ENCODE peak calls at places on chromosome X, in eight cellular contexts. U, R, N, H, Q, C, O and J are unnamed samples.

GRCh38 chrX:2823795-2824386 is 4.8 kb upstream of the GYG2 start:
- DNase-seq in N (no peak), H (no peak), Q (no peak), R (no peak), U (no peak), O (no peak), C (no peak), J (no peak)

GRCh38 chrX:15143050-15143824 is 126.6 kb downstream of the ASB9 start:
- DNase-seq in R (no peak), H (peak), O (peak), Q (peak), C (peak), N (peak), U (peak), J (peak)

GRCh38 chrX:31449975-31450374 is 378.1 kb upstream of the FTHL17 start:
- DNase-seq in Q (no peak), R (no peak), U (no peak), H (no peak), N (no peak), C (peak), O (peak), J (no peak)

GRCh38 chrX:17703201-17703600 is 34.1 kb upstream of the SCML1 start:
- DNase-seq in O (no peak), C (no peak), R (no peak), U (no peak), N (no peak), Q (no peak), H (no peak), J (no peak)

GRCh38 chrX:119605398-119605738 is 856 bp downstream of the NKRF start:
- DNase-seq in C (no peak), Q (no peak), H (peak), U (no peak), N (peak), R (no peak), O (peak), J (peak)

GRCh38 chrX:17456526-17456925 is 81.5 kb downstream of the NHS start:
- DNase-seq in N (no peak), H (peak), Q (no peak), O (no peak), U (no peak), R (peak), C (no peak), J (no peak)

GRCh38 chrX:54473993-54474859 is 21.8 kb downstream of the FGD1 start:
- DNase-seq in U (no peak), O (no peak), C (no peak), H (no peak), R (no peak), Q (peak), N (no peak), J (no peak)

GRCh38 chrX:107687445-107687844 is 59.1 kb downstream of the PRPS1 start:
- DNase-seq in N (no peak), U (no peak), H (no peak), C (no peak), Q (no peak), R (no peak), O (no peak), J (no peak)

GRCh38 chrX:152813211-152813610 is 17.3 kb downstream of the CETN2 start:
- DNase-seq in C (no peak), H (no peak), Q (no peak), N (no peak), U (no peak), R (no peak), O (peak), J (no peak)

GRCh38 chrX:13077168-13077567 is 32.7 kb upstream of the FAM9C start:
- DNase-seq in U (no peak), N (no peak), C (peak), O (peak), Q (no peak), H (no peak), R (no peak), J (no peak)

GRCh38 chrX:39883664-39884063 is 214.1 kb downstream of the BCOR start:
- DNase-seq in C (no peak), O (no peak), U (no peak), Q (no peak), N (no peak), R (no peak), H (no peak), J (no peak)

GRCh38 chrX:139429913-139430312 is 100.6 kb upstream of the F9 start:
- DNase-seq in O (no peak), R (no peak), H (no peak), U (no peak), C (peak), N (no peak), Q (peak), J (no peak)

GRCh38 chrX:150575415-150575814 is 7.0 kb downstream of the MTM1 start:
- DNase-seq in C (peak), O (peak), N (no peak), Q (no peak), H (no peak), R (no peak), U (no peak), J (no peak)

GRCh38 chrX:56733459-56734046 is 4.5 kb downstream of the NBDY start:
- DNase-seq in Q (peak), O (peak), N (peak), R (peak), U (peak), H (peak), C (peak), J (no peak)

GRCh38 chrX:150012647-150013046 is 74.4 kb upstream of the EOLA2 start:
- DNase-seq in R (no peak), C (peak), H (no peak), N (no peak), U (no peak), Q (no peak), O (peak), J (no peak)

GRCh38 chrX:153411255-153411987 is at the start of gene ZFP92:
- DNase-seq in R (no peak), O (peak), N (peak), Q (no peak), U (no peak), H (no peak), C (no peak), J (no peak)

GRCh38 chrX:129979207-129979920 is 3.1 kb upstream of the BCORL1 start:
- DNase-seq in N (no peak), R (no peak), C (no peak), H (peak), O (no peak), Q (no peak), U (no peak), J (no peak)

GRCh38 chrX:40086569-40087335 is 11.0 kb downstream of the BCOR start:
- DNase-seq in C (no peak), N (no peak), O (no peak), R (peak), Q (no peak), U (no peak), H (peak), J (no peak)

GRCh38 chrX:86047174-86047991 is at the start of gene CHM:
- DNase-seq in H (peak), N (peak), R (no peak), C (peak), O (peak), Q (peak), U (peak), J (no peak)

GRCh38 chrX:70508296-70508911 is 63.8 kb downstream of the DLG3 start:
- DNase-seq in O (peak), N (no peak), U (peak), C (peak), H (no peak), Q (no peak), R (no peak), J (no peak)

GRCh38 chrX:120690941-120691340 is 61.1 kb upstream of the C1GALT1C1 start:
- DNase-seq in U (no peak), R (no peak), O (no peak), H (no peak), C (no peak), N (no peak), Q (no peak), J (no peak)

GRCh38 chrX:53356186-53356585 is 66.3 kb downstream of the SMC1A start:
- DNase-seq in Q (no peak), U (peak), H (no peak), O (no peak), N (peak), R (no peak), C (no peak), J (no peak)

GRCh38 chrX:17441965-17442364 is 67.0 kb downstream of the NHS start:
- DNase-seq in H (no peak), U (peak), O (peak), N (no peak), R (no peak), Q (no peak), C (peak), J (no peak)

GRCh38 chrX:20527458-20528099 is 260.9 kb upstream of the RPS6KA3 start:
- DNase-seq in H (peak), C (peak), Q (peak), U (no peak), O (peak), R (no peak), N (peak), J (no peak)

GRCh38 chrX:150616863-150617198 is 48.4 kb downstream of the MTM1 start:
- DNase-seq in O (no peak), Q (no peak), C (peak), N (no peak), H (no peak), U (no peak), R (no peak), J (no peak)

GRCh38 chrX:57104921-57105398 is 16.4 kb downstream of the SPIN2B start:
- DNase-seq in O (no peak), R (no peak), U (no peak), H (no peak), N (no peak), Q (no peak), C (no peak), J (no peak)

GRCh38 chrX:30181353-30181752 is 34.0 kb upstream of the MAGEB2 start:
- DNase-seq in C (no peak), N (no peak), R (no peak), H (no peak), U (no peak), Q (no peak), O (no peak), J (no peak)

GRCh38 chrX:136476501-136476900 is 11.2 kb upstream of the BRS3 start:
- DNase-seq in O (no peak), Q (no peak), R (no peak), C (no peak), U (no peak), N (no peak), H (no peak), J (no peak)

GRCh38 chrX:103613362-103613761 is 5.6 kb downstream of the TCEAL3 start:
- DNase-seq in R (no peak), O (peak), Q (no peak), H (no peak), C (no peak), U (no peak), N (no peak), J (no peak)

GRCh38 chrX:13223868-13224555 is 95.8 kb downstream of the ATXN3L start:
- DNase-seq in N (no peak), C (peak), U (peak), H (no peak), O (peak), Q (peak), R (no peak), J (no peak)

GRCh38 chrX:12469296-12469695 is 321.9 kb upstream of the PRPS2 start:
- DNase-seq in N (no peak), R (no peak), U (no peak), C (no peak), Q (no peak), O (peak), H (no peak), J (no peak)

GRCh38 chrX:116318672-116319071 is 117.7 kb upstream of the SLC6A14 start:
- DNase-seq in O (no peak), C (no peak), N (no peak), U (peak), R (no peak), Q (no peak), H (no peak), J (no peak)

GRCh38 chrX:130393451-130394074 is 8.1 kb upstream of the GPR119 start:
- DNase-seq in Q (peak), H (peak), O (peak), U (peak), N (peak), R (peak), C (peak), J (peak)

GRCh38 chrX:91080822-91081221 is 353.8 kb upstream of the PABPC5 start:
- DNase-seq in U (no peak), N (no peak), Q (no peak), R (no peak), H (no peak), C (no peak), O (no peak), J (no peak)